ENCODE peak calls at places on chromosome 3, in eight cellular contexts. S, Q, O, F, P, J, M and U are unnamed samples.

GRCh38 chr3:45119824-45120614 is 26.2 kb downstream of the CDCP1 start:
- DNase-seq in S (no peak), Q (no peak), O (no peak), F (no peak), P (no peak), J (no peak), M (no peak), U (no peak)

GRCh38 chr3:120767106-120767505 is 24.6 kb downstream of the GTF2E1 start:
- DNase-seq in S (peak), Q (no peak), O (no peak), F (no peak), P (no peak), J (no peak), M (no peak), U (no peak)

GRCh38 chr3:69051796-69052566 is at the start of gene TMF1:
- DNase-seq in S (peak), Q (peak), O (peak), F (peak), P (peak), J (peak), M (no peak), U (peak)

GRCh38 chr3:194235160-194235559 is 99.2 kb downstream of the HES1 start:
- DNase-seq in S (no peak), Q (no peak), O (no peak), F (no peak), P (no peak), J (no peak), M (no peak), U (no peak)

GRCh38 chr3:42690191-42690590 is 4.9 kb downstream of the KLHL40 start:
- DNase-seq in S (no peak), Q (peak), O (no peak), F (no peak), P (no peak), J (no peak), M (no peak), U (peak)

GRCh38 chr3:43696881-43697280 is 6.1 kb downstream of the ABHD5 start:
- DNase-seq in S (no peak), Q (no peak), O (no peak), F (no peak), P (no peak), J (no peak), M (no peak), U (no peak)

GRCh38 chr3:115077501-115078250 is 69.4 kb downstream of the ZBTB20 start:
- DNase-seq in S (no peak), Q (no peak), O (no peak), F (no peak), P (no peak), J (no peak), M (no peak), U (no peak)

GRCh38 chr3:43273429-43273828 is 12.9 kb upstream of the SNRK start:
- DNase-seq in S (no peak), Q (no peak), O (no peak), F (no peak), P (no peak), J (no peak), M (no peak), U (no peak)

GRCh38 chr3:188198760-188199327 is 44.9 kb downstream of the LPP start:
- DNase-seq in S (no peak), Q (no peak), O (no peak), F (no peak), P (no peak), J (no peak), M (no peak), U (no peak)

GRCh38 chr3:72255736-72256559 is 471.0 kb upstream of the PROK2 start:
- DNase-seq in S (no peak), Q (no peak), O (peak), F (peak), P (no peak), J (peak), M (peak), U (peak)

GRCh38 chr3:52277972-52278509 is 408 bp downstream of the WDR82 start:
- DNase-seq in S (peak), Q (peak), O (peak), F (peak), P (no peak), J (peak), M (no peak), U (peak)

GRCh38 chr3:149532463-149533180 is 58.1 kb downstream of the TM4SF4 start:
- DNase-seq in S (no peak), Q (no peak), O (no peak), F (no peak), P (no peak), J (no peak), M (no peak), U (no peak)

GRCh38 chr3:39196671-39197446 is 4.5 kb upstream of the XIRP1 start:
- DNase-seq in S (peak), Q (peak), O (no peak), F (no peak), P (no peak), J (no peak), M (peak), U (no peak)

GRCh38 chr3:1147326-1147725 is 54.5 kb downstream of the CNTN6 start:
- DNase-seq in S (no peak), Q (no peak), O (no peak), F (no peak), P (no peak), J (no peak), M (no peak), U (no peak)

GRCh38 chr3:40043444-40043755 is 234.0 kb downstream of the MYRIP start:
- DNase-seq in S (peak), Q (no peak), O (no peak), F (no peak), P (no peak), J (no peak), M (no peak), U (no peak)

GRCh38 chr3:184336484-184337230 is 743 bp upstream of the FAM131A start:
- DNase-seq in S (peak), Q (no peak), O (no peak), F (peak), P (no peak), J (peak), M (peak), U (peak)

GRCh38 chr3:16841906-16842709 is 42.6 kb upstream of the PLCL2 start:
- DNase-seq in S (no peak), Q (no peak), O (peak), F (peak), P (peak), J (no peak), M (peak), U (peak)

GRCh38 chr3:196219194-196219969 is 3.0 kb downstream of the SLC51A start:
- DNase-seq in S (peak), Q (no peak), O (peak), F (peak), P (peak), J (no peak), M (peak), U (peak)

GRCh38 chr3:46981932-46982471 is 2.5 kb downstream of the NBEAL2 start:
- DNase-seq in S (no peak), Q (no peak), O (no peak), F (no peak), P (no peak), J (no peak), M (no peak), U (no peak)

GRCh38 chr3:197811343-197811742 is 20.3 kb downstream of the LRCH3 start:
- DNase-seq in S (peak), Q (no peak), O (no peak), F (no peak), P (no peak), J (no peak), M (no peak), U (no peak)